ENCODE peak calls at places on chromosomes 12 and 14, in seven cellular contexts. R is kidney; B is AG09319; H is tibial nerve; E is GM10248; A is NB4; T is CD4-positive, alpha-beta T cell. Q is an unnamed sample.

GRCh38 chr14:90140956-90141316 is 79.1 kb downstream of the KCNK13 start:
- DNase-seq in R (no peak), B (no peak), A (peak; percentile 91), T (no peak), E (no peak), H (no peak), Q (no peak)

GRCh38 chr14:88233915-88234314 is 89.2 kb downstream of the KCNK10 start:
- DNase-seq in A (peak; percentile 29), E (no peak), T (no peak), R (no peak), B (no peak), H (no peak), Q (peak; percentile 7)

GRCh38 chr14:50038398-50039119 is 77.8 kb downstream of the VCPKMT start:
- DNase-seq in T (no peak), A (peak; percentile 82), R (no peak), H (no peak), B (peak; percentile 80), E (peak; percentile 81), Q (no peak)

GRCh38 chr14:60649815-60650381 is 621 bp upstream of the SIX1 start:
- DNase-seq in R (no peak), B (no peak), T (no peak), H (no peak), E (no peak), A (peak; percentile 14), Q (no peak)

GRCh38 chr12:18753481-18754117 is 15.7 kb downstream of the CAPZA3 start:
- DNase-seq in A (no peak), E (no peak), T (no peak), H (no peak), B (no peak), R (no peak), Q (no peak)

GRCh38 chr12:103505371-103506236 is 9.8 kb upstream of the C12orf42 start:
- DNase-seq in B (no peak), H (no peak), E (peak; percentile 79), T (no peak), A (no peak), R (no peak), Q (no peak)

GRCh38 chr14:97177016-97177415 is 379.8 kb downstream of the VRK1 start:
- DNase-seq in H (no peak), R (no peak), A (peak; percentile 44), B (no peak), E (no peak), T (peak; percentile 6), Q (peak; percentile 3)

GRCh38 chr14:72291908-72292688 is 359.9 kb downstream of the RGS6 start:
- DNase-seq in A (peak; percentile 46), E (peak; percentile 44), H (peak; percentile 77), B (no peak), T (no peak), R (no peak), Q (peak; percentile 14)

GRCh38 chr12:46499226-46499625 is 126.7 kb upstream of the SLC38A2 start:
- DNase-seq in R (no peak), H (no peak), E (no peak), A (no peak), T (no peak), B (no peak), Q (no peak)

GRCh38 chr12:110694330-110694891 is 5.5 kb upstream of the HVCN1 start:
- DNase-seq in B (no peak), R (no peak), H (peak; percentile 12), T (no peak), E (peak; percentile 32), A (peak; percentile 82), Q (no peak)

GRCh38 chr12:113246478-113247122 is 25.3 kb downstream of the TPCN1 start:
- DNase-seq in R (peak; percentile 86), E (no peak), H (no peak), A (peak; percentile 32), T (no peak), B (no peak), Q (no peak)

GRCh38 chr12:32145096-32145495 is 38.4 kb downstream of the BICD1 start:
- DNase-seq in A (no peak), R (no peak), B (no peak), T (no peak), H (no peak), E (no peak), Q (no peak)

GRCh38 chr12:121926874-121927706 is 8.7 kb downstream of the CFAP251 start:
- DNase-seq in R (no peak), H (no peak), E (no peak), B (no peak), A (peak; percentile 86), T (no peak), Q (no peak)

GRCh38 chr12:67025543-67026114 is 243.5 kb upstream of the CAND1 start:
- DNase-seq in T (peak; percentile 20), R (no peak), H (peak; percentile 33), A (peak; percentile 54), E (peak; percentile 40), B (no peak), Q (no peak)

GRCh38 chr12:13229504-13229903 is 33.0 kb downstream of the EMP1 start:
- DNase-seq in R (no peak), H (no peak), A (no peak), E (no peak), T (no peak), B (no peak), Q (no peak)
- TF ChIP-seq CTCF in R (no peak), H (no peak), A (no peak), E (no peak), T (no peak), B (no peak), Q (no peak)

GRCh38 chr14:95218472-95219193 is 61.3 kb upstream of the DICER1 start:
- DNase-seq in A (no peak), T (no peak), E (no peak), R (no peak), B (no peak), H (no peak), Q (no peak)

GRCh38 chr14:95220663-95221231 is 63.4 kb upstream of the DICER1 start:
- DNase-seq in T (no peak), R (no peak), A (no peak), E (no peak), H (no peak), B (no peak), Q (no peak)

GRCh38 chr14:95222870-95223398 is 65.6 kb upstream of the DICER1 start:
- DNase-seq in E (no peak), T (no peak), H (no peak), A (no peak), B (no peak), R (no peak), Q (no peak)

GRCh38 chr14:95225251-95225887 is 68.0 kb upstream of the DICER1 start:
- DNase-seq in T (no peak), R (no peak), E (no peak), A (no peak), H (no peak), B (no peak), Q (no peak)

DNA sequence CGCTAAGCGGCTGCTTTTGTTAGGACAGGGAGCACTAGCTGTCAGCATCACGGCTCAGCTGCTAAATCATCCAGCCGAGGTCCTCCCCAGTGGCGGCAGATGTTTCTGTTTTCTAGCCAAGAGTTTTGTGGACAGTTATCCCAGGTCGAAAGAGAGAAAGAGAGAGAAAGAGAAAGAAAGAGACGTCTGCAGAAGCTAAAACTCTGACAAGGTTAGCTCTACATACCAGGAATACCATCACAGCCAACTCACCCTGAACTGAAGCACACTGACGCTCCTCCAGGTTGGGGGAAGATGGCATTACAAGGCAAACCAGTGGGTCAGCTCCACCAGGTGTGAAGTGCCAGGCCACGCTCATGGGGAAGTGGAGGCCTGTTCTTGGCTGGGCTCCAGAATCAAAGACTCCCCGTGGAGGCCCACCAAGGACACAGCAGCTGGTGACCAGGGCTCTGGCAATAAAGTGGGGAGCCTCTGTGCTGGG is 64.9 kb upstream of the DICER1 start:
- DNase-seq in E (no peak), H (peak; percentile 66), T (no peak), A (no peak), R (no peak), B (no peak), Q (no peak)
- TF ChIP-seq CTCF in E (no peak), H (no peak), T (no peak), A (no peak), R (no peak), B (no peak), Q (no peak)

DNA sequence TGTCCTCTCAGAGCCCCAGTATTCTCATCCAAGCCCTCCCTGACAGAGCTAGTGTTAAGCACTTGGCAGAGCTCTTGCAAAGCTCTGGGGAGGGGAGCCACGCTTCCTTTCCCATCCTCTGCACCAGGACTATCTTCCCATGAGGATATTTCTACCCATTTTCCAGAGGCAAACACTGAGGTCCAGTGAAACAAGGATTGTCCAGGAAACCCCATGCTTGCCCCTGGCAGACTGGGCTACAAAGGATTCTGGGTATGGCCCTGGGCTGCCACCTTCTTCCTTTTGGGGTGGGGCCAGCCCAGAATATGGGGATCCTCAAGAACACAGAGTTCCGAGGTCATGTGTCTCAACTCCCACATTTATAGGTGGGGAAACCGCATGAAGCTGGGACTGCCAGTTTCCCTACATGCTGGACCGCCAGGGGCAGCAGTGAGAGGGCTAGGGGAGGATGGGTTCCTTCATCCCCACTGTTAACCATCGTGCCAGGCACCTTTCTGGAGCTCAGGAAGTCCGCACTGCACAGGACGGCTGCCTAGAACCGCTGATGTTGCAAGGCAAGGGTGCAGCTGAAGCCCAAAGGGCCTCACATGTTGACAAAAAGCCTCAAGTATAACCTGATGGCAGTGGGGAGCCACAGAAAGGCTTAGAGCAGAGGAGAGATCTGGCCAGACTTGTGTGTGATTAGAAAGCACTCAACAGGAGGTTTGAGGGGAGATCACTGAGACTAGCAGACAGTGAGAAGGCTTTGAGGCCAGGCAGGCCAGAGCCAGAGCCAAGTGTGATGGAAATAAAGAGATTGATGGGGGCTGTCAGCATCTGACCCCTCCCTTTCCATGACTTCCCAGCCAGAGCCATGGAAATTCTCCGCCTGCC is 5.5 kb upstream of the CCDC85C start:
- DNase-seq in H (no peak), E (no peak), B (no peak), R (no peak), T (no peak), A (no peak), Q (no peak)
- TF ChIP-seq CTCF in H (peak; percentile 10), E (peak; percentile 21), B (no peak), R (peak; percentile 10), T (peak; percentile 68), A (no peak), Q (no peak)

GRCh38 chr14:63543000-63543825 is at the start of gene PPP2R5E:
- DNase-seq in A (peak; percentile 99), T (peak; percentile 96), R (peak; percentile 99), H (peak; percentile 98), E (peak; percentile 98), B (peak; percentile 96), Q (peak; percentile 98)
- TF ChIP-seq CTCF in A (no peak), T (no peak), R (no peak), H (no peak), E (no peak), B (no peak), Q (no peak)

DNA sequence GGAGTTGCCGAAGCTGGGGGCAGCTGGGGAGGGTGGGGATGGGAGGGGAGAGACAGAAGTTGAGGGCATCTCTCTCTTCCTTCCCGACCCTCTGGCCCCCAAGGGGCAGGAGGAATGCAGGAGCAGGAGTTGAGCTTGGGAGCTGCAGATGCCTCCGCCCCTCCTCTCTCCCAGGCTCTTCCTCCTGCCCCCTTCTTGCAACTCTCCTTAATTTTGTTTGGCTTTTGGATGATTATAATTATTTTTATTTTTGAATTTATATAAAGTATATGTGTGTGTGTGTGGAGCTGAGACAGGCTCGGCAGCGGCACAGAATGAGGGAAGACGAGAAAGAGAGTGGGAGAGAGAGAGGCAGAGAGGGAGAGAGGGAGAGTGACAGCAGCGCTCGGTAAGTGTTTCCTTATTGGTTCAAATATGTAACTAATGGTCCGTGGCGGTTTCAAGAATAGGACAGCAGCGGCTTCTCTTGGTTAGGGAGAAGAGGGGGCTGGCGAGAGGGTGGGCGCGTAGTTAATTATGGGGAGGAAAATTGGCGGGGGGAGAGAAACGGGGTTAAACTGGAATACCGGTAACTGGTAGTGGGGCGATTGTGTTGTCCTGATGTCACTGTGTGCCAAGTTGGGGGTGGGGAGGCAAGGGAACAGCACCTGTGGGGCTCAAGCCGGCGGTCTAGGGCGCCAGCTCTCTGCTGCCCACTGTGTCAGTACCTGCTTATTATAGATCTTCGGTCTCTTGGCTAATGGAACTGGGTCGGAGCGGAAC is 8.4 kb downstream of the HOXC8 start:
- DNase-seq in H (no peak), B (no peak), A (peak; percentile 68), E (no peak), R (peak; percentile 87), T (no peak), Q (no peak)
- TF ChIP-seq CTCF in H (no peak), B (no peak), A (no peak), E (no peak), R (no peak), T (no peak), Q (no peak)